ENCODE peak calls at places on chromosome 20, in nine cellular contexts. W is activated CD8-positive, alpha-beta T cell treated with anti-CD3 and anti-CD28 coated beads, Interleukin-2, amount 10 ng/mL, durations not matched to agents 7 days and 5 days; U is T-cell; H is foreskin keratinocyte; V is activated CD4-positive, alpha-beta T cell treated with anti-CD3 and anti-CD28 coated beads for 36 hours; Y is activated T-cell treated with anti-CD3 and anti-CD28 coated beads, Interleukin-2, amount 50 U/mL, for 4 hours; S is activated naive CD8-positive, alpha-beta T cell treated with anti-CD3 and anti-CD28 coated beads, Interleukin-2, amount 10 ng/mL, durations not matched to agents 7 days and 5 days; O is left lung; A is left cardiac atrium. G is an unnamed sample.

GRCh38 chr20:17541596-17541995 is 10.4 kb upstream of the BFSP1 start:
- ATAC-seq in A (no peak), O (peak), H (no peak), V (no peak), S (no peak), Y (no peak), W (no peak), U (no peak), G (no peak)

GRCh38 chr20:3559637-3560036 is 88.8 kb downstream of the ATRN start:
- ATAC-seq in O (no peak), U (no peak), Y (no peak), S (no peak), H (no peak), W (no peak), V (no peak), A (no peak), G (no peak)

GRCh38 chr20:32536861-32537656 is 48.1 kb downstream of the NOL4L start:
- ATAC-seq in Y (peak), U (peak), H (peak), S (peak), V (no peak), O (peak), W (peak), A (peak), G (no peak)

GRCh38 chr20:20706285-20706684 is 6.2 kb downstream of the RALGAPA2 start:
- ATAC-seq in H (no peak), Y (no peak), A (no peak), W (no peak), S (no peak), U (no peak), O (no peak), V (no peak), G (no peak)

GRCh38 chr20:50745634-50746137 is 14.3 kb downstream of the PARD6B start:
- ATAC-seq in Y (no peak), S (no peak), O (no peak), W (no peak), H (no peak), U (no peak), V (peak), A (no peak), G (no peak)

GRCh38 chr20:23032056-23032455 is 3.1 kb upstream of the SSTR4 start:
- ATAC-seq in H (no peak), V (no peak), W (no peak), A (peak), U (no peak), O (peak), S (no peak), Y (no peak), G (no peak)

GRCh38 chr20:31497838-31498540 is 16.3 kb upstream of the HM13 start:
- ATAC-seq in O (no peak), Y (no peak), U (no peak), A (peak), W (no peak), V (no peak), S (no peak), H (no peak), G (no peak)

GRCh38 chr20:3251806-3252205 is 12.8 kb upstream of the SLC4A11 start:
- ATAC-seq in S (no peak), Y (no peak), U (no peak), H (no peak), W (no peak), A (peak), V (peak), O (peak), G (no peak)

GRCh38 chr20:19701449-19701848 is 56.6 kb upstream of the RIN2 start:
- ATAC-seq in O (no peak), H (no peak), V (no peak), A (no peak), U (no peak), W (no peak), S (no peak), Y (no peak), G (no peak)

GRCh38 chr20:32870489-32870888 is 11.8 kb downstream of the EFCAB8 start:
- ATAC-seq in V (no peak), H (no peak), S (no peak), O (no peak), Y (no peak), W (no peak), A (no peak), U (no peak), G (no peak)

GRCh38 chr20:24918579-24919566 is 30.2 kb upstream of the CST7 start:
- ATAC-seq in U (no peak), W (no peak), V (no peak), O (peak), S (no peak), Y (no peak), H (no peak), A (no peak), G (peak)

GRCh38 chr20:45924391-45925261 is 9.9 kb upstream of the PCIF1 start:
- ATAC-seq in Y (no peak), O (peak), A (peak), H (no peak), W (no peak), V (no peak), U (no peak), S (no peak), G (no peak)

GRCh38 chr20:17650816-17651760 is 31.0 kb downstream of the RRBP1 start:
- ATAC-seq in Y (no peak), V (no peak), A (peak), U (no peak), W (no peak), S (no peak), O (peak), H (no peak), G (no peak)

GRCh38 chr20:2476742-2477615 is 6.4 kb upstream of the SNRPB start:
- ATAC-seq in S (no peak), V (no peak), W (no peak), H (no peak), U (no peak), Y (no peak), O (no peak), A (no peak), G (no peak)

GRCh38 chr20:49811825-49812462 is 684 bp upstream of the SLC9A8 start:
- ATAC-seq in H (peak), V (peak), A (peak), Y (no peak), O (peak), W (peak), S (no peak), U (peak), G (peak)

GRCh38 chr20:38501858-38502431 is 29.3 kb downstream of the RALGAPB start:
- ATAC-seq in S (no peak), O (no peak), U (no peak), A (no peak), V (no peak), H (no peak), Y (no peak), W (no peak), G (no peak)

GRCh38 chr20:36051318-36052116 is 83.1 kb downstream of the CNBD2 start:
- ATAC-seq in H (no peak), O (peak), V (no peak), S (no peak), W (no peak), Y (no peak), A (no peak), U (no peak), G (no peak)

GRCh38 chr20:12023169-12023795 is 105.6 kb downstream of the BTBD3 start:
- ATAC-seq in O (no peak), A (no peak), H (no peak), W (no peak), Y (no peak), V (no peak), U (no peak), S (no peak), G (no peak)

GRCh38 chr20:34583524-34583923 is 25.0 kb downstream of the MAP1LC3A start:
- ATAC-seq in O (no peak), H (no peak), S (no peak), W (no peak), Y (no peak), V (no peak), U (no peak), A (peak), G (no peak)

GRCh38 chr20:14724465-14724864 is 387.1 kb upstream of the FLRT3 start:
- ATAC-seq in A (no peak), O (no peak), S (no peak), U (no peak), V (no peak), Y (no peak), H (no peak), W (no peak), G (no peak)

GRCh38 chr20:39298116-39298515 is 336.0 kb downstream of the DHX35 start:
- ATAC-seq in Y (no peak), S (no peak), W (no peak), U (no peak), A (no peak), H (no peak), O (no peak), V (no peak), G (no peak)

GRCh38 chr20:3420211-3420707 is 12.8 kb upstream of the DNAAF9 start:
- ATAC-seq in W (peak), S (peak), O (peak), Y (peak), H (peak), U (peak), A (peak), V (peak), G (no peak)

GRCh38 chr20:33883164-33883563 is 72.0 kb downstream of the CHMP4B start:
- ATAC-seq in A (no peak), O (no peak), W (no peak), V (no peak), S (no peak), Y (no peak), U (no peak), H (no peak), G (no peak)

GRCh38 chr20:63500151-63500901 is 1.4 kb upstream of the EEF1A2 start:
- ATAC-seq in S (no peak), Y (no peak), W (no peak), A (peak), V (no peak), O (no peak), H (no peak), U (no peak), G (no peak)

GRCh38 chr20:2920473-2920872 is 47.2 kb downstream of the PTPRA start:
- ATAC-seq in S (no peak), V (no peak), Y (no peak), H (no peak), O (no peak), A (no peak), U (no peak), W (no peak), G (no peak)

GRCh38 chr20:45470262-45470931 is 844 bp downstream of the WFDC2 start:
- ATAC-seq in H (peak), O (peak), V (peak), A (peak), U (peak), Y (peak), W (peak), S (peak), G (peak)

GRCh38 chr20:2816583-2817340 is 598 bp downstream of the TMEM239 start:
- ATAC-seq in S (peak), O (no peak), U (no peak), A (no peak), H (peak), V (peak), Y (peak), W (peak), G (no peak)

GRCh38 chr20:14622796-14623195 is 285.4 kb upstream of the FLRT3 start:
- ATAC-seq in O (peak), U (no peak), W (no peak), V (no peak), A (peak), H (peak), S (no peak), Y (no peak), G (peak)

GRCh38 chr20:63330940-63331339 is 30.2 kb downstream of the CHRNA4 start:
- ATAC-seq in A (no peak), V (no peak), H (no peak), W (no peak), S (no peak), O (no peak), Y (no peak), U (no peak), G (no peak)

GRCh38 chr20:54220722-54221121 is 12.8 kb downstream of the PFDN4 start:
- ATAC-seq in O (no peak), W (no peak), U (no peak), S (no peak), V (no peak), H (no peak), A (no peak), Y (no peak), G (no peak)

GRCh38 chr20:50138120-50138478 is 15.4 kb downstream of the PEDS1 start:
- ATAC-seq in U (no peak), S (no peak), A (peak), W (no peak), H (no peak), V (no peak), Y (no peak), O (peak), G (no peak)

GRCh38 chr20:44910690-44911262 is 916 bp downstream of the PABPC1L start:
- ATAC-seq in W (no peak), H (peak), U (no peak), V (no peak), O (no peak), S (no peak), Y (no peak), A (peak), G (peak)

GRCh38 chr20:22584630-22584921 is 204 bp upstream of the FOXA2 start:
- ATAC-seq in U (no peak), V (no peak), H (peak), Y (no peak), O (peak), S (no peak), W (no peak), A (peak), G (no peak)